ENCODE peak calls at places on chromosomes 11 and 22, in nine cellular contexts. E is foreskin fibroblast; B is stimulated activated CD4-positive, alpha-beta T cell treated with anti-CD3 and anti-CD28 coated beads, Interleukin-1b, Interleukin-23, amount 100 ng/mL, for 1 hour; Y is GM04504; D is HCEC 1CT; N is left lobe of liver; H is A673; Q is AG09319; R is EH. V is an unnamed sample.

GRCh38 chr11:68685656-68686380 is 1.5 kb downstream of the GAL start:
- DNase-seq in E (no peak), B (no peak), Y (no peak), D (no peak), N (no peak), H (no peak), Q (no peak), R (no peak), V (no peak)

GRCh38 chr11:62976109-62976508 is 8.7 kb downstream of the SLC22A6 start:
- DNase-seq in E (no peak), B (no peak), Y (no peak), D (no peak), N (no peak), H (peak), Q (no peak), R (peak), V (no peak)

GRCh38 chr11:74849525-74850391 is 99.1 kb downstream of the XRRA1 start:
- DNase-seq in E (peak), B (no peak), Y (peak), D (peak), N (no peak), H (no peak), Q (peak), R (peak), V (peak)

GRCh38 chr22:26610072-26610958 is 7.5 kb downstream of the CRYBB1 start:
- DNase-seq in E (peak), B (no peak), Y (peak), D (peak), N (no peak), H (peak), Q (peak), R (peak), V (no peak)

GRCh38 chr11:76660533-76661305 is 9.8 kb downstream of the LRRC32 start:
- DNase-seq in E (no peak), B (no peak), Y (no peak), D (no peak), N (no peak), H (no peak), Q (no peak), R (no peak), V (peak)

GRCh38 chr11:61406067-61406466 is 13.7 kb downstream of the TMEM216 start:
- DNase-seq in E (no peak), B (no peak), Y (no peak), D (no peak), N (no peak), H (no peak), Q (no peak), R (no peak), V (no peak)

GRCh38 chr11:63838150-63838681 is 694 bp upstream of the MARK2 start:
- DNase-seq in E (no peak), B (no peak), Y (no peak), D (no peak), N (peak), H (no peak), Q (no peak), R (no peak), V (no peak)

GRCh38 chr22:17358394-17358793 is 10.9 kb upstream of the CECR2 start:
- DNase-seq in E (no peak), B (no peak), Y (no peak), D (no peak), N (no peak), H (no peak), Q (no peak), R (no peak), V (peak)

GRCh38 chr22:29691636-29692326 is 28.0 kb upstream of the CABP7 start:
- DNase-seq in E (no peak), B (no peak), Y (no peak), D (no peak), N (no peak), H (no peak), Q (no peak), R (no peak), V (peak)

GRCh38 chr11:128784059-128784804 is 82.9 kb downstream of the KCNJ1 start:
- DNase-seq in E (no peak), B (no peak), Y (no peak), D (no peak), N (no peak), H (no peak), Q (no peak), R (no peak), V (peak)

GRCh38 chr22:29798318-29798717 is 31.1 kb downstream of the UQCR10 start:
- DNase-seq in E (no peak), B (no peak), Y (no peak), D (no peak), N (no peak), H (no peak), Q (no peak), R (no peak), V (no peak)

GRCh38 chr11:41494716-41495115 is 35.3 kb upstream of the LRRC4C start:
- DNase-seq in E (no peak), B (no peak), Y (no peak), D (no peak), N (no peak), H (no peak), Q (no peak), R (no peak), V (no peak)

GRCh38 chr11:99098258-99098657 is 77.5 kb downstream of the CNTN5 start:
- DNase-seq in E (no peak), B (no peak), Y (no peak), D (no peak), N (no peak), H (no peak), Q (no peak), R (no peak), V (no peak)

GRCh38 chr22:23576681-23577080 is 3.4 kb downstream of the IGLL1 start:
- DNase-seq in E (no peak), B (no peak), Y (no peak), D (no peak), N (no peak), H (no peak), Q (no peak), R (no peak), V (no peak)